ENCODE peak calls at places on chromosomes 13 and 19, in seven cellular contexts. One of them, this sample, is unnamed.

GRCh38 chr19:1837625-1838105 is 10.6 kb downstream of the REXO1 start:
- DNase-seq in vagina: no peak
- DNase-seq in hepatocyte: peak; percentile 56
- DNase-seq in uterus: no peak
- DNase-seq in body of pancreas: no peak
- DNase-seq in K562: peak; percentile 73
- DNase-seq in heart right ventricle: no peak
- DNase-seq in this sample: peak; percentile 43

GRCh38 chr19:27654266-27654990 is 1558.5 kb downstream of the UQCRFS1 start:
- DNase-seq in K562: no peak
- DNase-seq in uterus: no peak
- DNase-seq in body of pancreas: no peak
- DNase-seq in vagina: no peak
- DNase-seq in heart right ventricle: no peak
- DNase-seq in hepatocyte: no peak
- DNase-seq in this sample: peak; percentile 62

GRCh38 chr13:37701972-37702371 is 103.4 kb upstream of the POSTN start:
- DNase-seq in hepatocyte: peak; percentile 16
- DNase-seq in body of pancreas: no peak
- DNase-seq in heart right ventricle: no peak
- DNase-seq in uterus: peak; percentile 19
- DNase-seq in K562: no peak
- DNase-seq in vagina: no peak
- DNase-seq in this sample: peak; percentile 55

GRCh38 chr13:83229574-83230300 is 652.5 kb downstream of the SLITRK1 start:
- DNase-seq in K562: no peak
- DNase-seq in vagina: no peak
- DNase-seq in body of pancreas: no peak
- DNase-seq in uterus: no peak
- DNase-seq in hepatocyte: no peak
- DNase-seq in heart right ventricle: no peak
- DNase-seq in this sample: no peak

GRCh38 chr13:49858183-49858856 is 65.8 kb upstream of the KPNA3 start:
- DNase-seq in uterus: no peak
- DNase-seq in body of pancreas: peak; percentile 35
- DNase-seq in heart right ventricle: no peak
- DNase-seq in hepatocyte: peak; percentile 71
- DNase-seq in vagina: no peak
- DNase-seq in K562: no peak
- DNase-seq in this sample: peak; percentile 31

GRCh38 chr19:42401365-42402303 is 11.5 kb upstream of the CNFN start:
- DNase-seq in vagina: no peak
- DNase-seq in heart right ventricle: peak; percentile 83
- DNase-seq in hepatocyte: peak; percentile 87
- DNase-seq in uterus: peak; percentile 79
- DNase-seq in K562: peak; percentile 76
- DNase-seq in body of pancreas: peak; percentile 79
- DNase-seq in this sample: peak; percentile 75

GRCh38 chr13:26678796-26679195 is 81.8 kb downstream of the GPR12 start:
- DNase-seq in hepatocyte: no peak
- DNase-seq in vagina: no peak
- DNase-seq in uterus: no peak
- DNase-seq in body of pancreas: no peak
- DNase-seq in heart right ventricle: no peak
- DNase-seq in K562: no peak
- DNase-seq in this sample: no peak

GRCh38 chr19:40609561-40610395 is 8.6 kb downstream of the LTBP4 start:
- DNase-seq in vagina: no peak
- DNase-seq in uterus: peak; percentile 75
- DNase-seq in hepatocyte: peak; percentile 87
- DNase-seq in heart right ventricle: peak; percentile 94
- DNase-seq in body of pancreas: peak; percentile 96
- DNase-seq in K562: peak; percentile 91
- DNase-seq in this sample: peak; percentile 91

GRCh38 chr19:54316746-54317107 is 3.8 kb upstream of the LILRA5 start:
- DNase-seq in vagina: no peak
- DNase-seq in uterus: no peak
- DNase-seq in hepatocyte: no peak
- DNase-seq in body of pancreas: peak; percentile 28
- DNase-seq in K562: peak; percentile 51
- DNase-seq in heart right ventricle: no peak
- DNase-seq in this sample: no peak

GRCh38 chr13:77860621-77861020 is 58.0 kb downstream of the EDNRB start:
- DNase-seq in hepatocyte: no peak
- DNase-seq in uterus: no peak
- DNase-seq in K562: no peak
- DNase-seq in body of pancreas: no peak
- DNase-seq in heart right ventricle: no peak
- DNase-seq in vagina: no peak
- DNase-seq in this sample: peak; percentile 33

GRCh38 chr19:39971380-39971841 is 446 bp downstream of the PSMC4 start:
- DNase-seq in body of pancreas: no peak
- DNase-seq in uterus: no peak
- DNase-seq in hepatocyte: peak; percentile 39
- DNase-seq in vagina: no peak
- DNase-seq in heart right ventricle: no peak
- DNase-seq in K562: peak; percentile 66
- DNase-seq in this sample: no peak

GRCh38 chr13:35213911-35214310 is 262.6 kb downstream of the MAB21L1 start:
- DNase-seq in vagina: no peak
- DNase-seq in K562: no peak
- DNase-seq in uterus: no peak
- DNase-seq in body of pancreas: no peak
- DNase-seq in heart right ventricle: no peak
- DNase-seq in hepatocyte: no peak
- DNase-seq in this sample: no peak

GRCh38 chr13:43356566-43356965 is 333.2 kb downstream of the DNAJC15 start:
- DNase-seq in K562: no peak
- DNase-seq in hepatocyte: no peak
- DNase-seq in body of pancreas: no peak
- DNase-seq in vagina: no peak
- DNase-seq in heart right ventricle: no peak
- DNase-seq in uterus: no peak
- DNase-seq in this sample: no peak

GRCh38 chr13:72960541-72960940 is 98.3 kb upstream of the KLF5 start:
- DNase-seq in K562: no peak
- DNase-seq in vagina: no peak
- DNase-seq in uterus: no peak
- DNase-seq in hepatocyte: peak; percentile 29
- DNase-seq in body of pancreas: peak; percentile 61
- DNase-seq in heart right ventricle: no peak
- DNase-seq in this sample: no peak

GRCh38 chr13:79295906-79296564 is 110.0 kb downstream of the RBM26 start:
- DNase-seq in hepatocyte: peak; percentile 19
- DNase-seq in body of pancreas: no peak
- DNase-seq in heart right ventricle: no peak
- DNase-seq in K562: no peak
- DNase-seq in vagina: no peak
- DNase-seq in uterus: no peak
- DNase-seq in this sample: no peak

GRCh38 chr13:111566567-111566966 is 246.1 kb downstream of the TEX29 start:
- DNase-seq in uterus: no peak
- DNase-seq in vagina: no peak
- DNase-seq in heart right ventricle: no peak
- DNase-seq in K562: no peak
- DNase-seq in hepatocyte: no peak
- DNase-seq in body of pancreas: no peak
- DNase-seq in this sample: no peak

GRCh38 chr13:112968380-112968909 is 569 bp upstream of the MCF2L start:
- DNase-seq in K562: no peak
- DNase-seq in uterus: no peak
- DNase-seq in heart right ventricle: no peak
- DNase-seq in hepatocyte: peak; percentile 75
- DNase-seq in body of pancreas: peak; percentile 81
- DNase-seq in vagina: no peak
- DNase-seq in this sample: no peak

GRCh38 chr13:53100394-53101063 is 71.9 kb downstream of the OLFM4 start:
- DNase-seq in hepatocyte: peak; percentile 13
- DNase-seq in heart right ventricle: no peak
- DNase-seq in K562: no peak
- DNase-seq in uterus: no peak
- DNase-seq in vagina: no peak
- DNase-seq in body of pancreas: peak; percentile 5
- DNase-seq in this sample: no peak

GRCh38 chr13:36352350-36352749 is 6.2 kb upstream of the SPART start:
- DNase-seq in uterus: no peak
- DNase-seq in K562: no peak
- DNase-seq in hepatocyte: no peak
- DNase-seq in vagina: no peak
- DNase-seq in heart right ventricle: no peak
- DNase-seq in body of pancreas: no peak
- DNase-seq in this sample: no peak

GRCh38 chr19:3146677-3147100 is 10.9 kb downstream of the GNA15 start:
- DNase-seq in uterus: no peak
- DNase-seq in vagina: no peak
- DNase-seq in heart right ventricle: no peak
- DNase-seq in K562: peak; percentile 68
- DNase-seq in hepatocyte: no peak
- DNase-seq in body of pancreas: no peak
- DNase-seq in this sample: peak; percentile 39

GRCh38 chr13:69796256-69796655 is 311.4 kb upstream of the ATXN8OS start:
- DNase-seq in uterus: no peak
- DNase-seq in K562: no peak
- DNase-seq in heart right ventricle: no peak
- DNase-seq in body of pancreas: no peak
- DNase-seq in hepatocyte: no peak
- DNase-seq in vagina: no peak
- DNase-seq in this sample: peak; percentile 73

GRCh38 chr13:77222000-77222690 is 104.7 kb downstream of the MYCBP2 start:
- DNase-seq in uterus: no peak
- DNase-seq in K562: no peak
- DNase-seq in heart right ventricle: no peak
- DNase-seq in hepatocyte: no peak
- DNase-seq in vagina: no peak
- DNase-seq in body of pancreas: no peak
- DNase-seq in this sample: no peak

GRCh38 chr13:66673401-66673800 is 556.7 kb downstream of the PCDH9 start:
- DNase-seq in K562: no peak
- DNase-seq in body of pancreas: no peak
- DNase-seq in heart right ventricle: no peak
- DNase-seq in hepatocyte: no peak
- DNase-seq in uterus: no peak
- DNase-seq in vagina: no peak
- DNase-seq in this sample: peak; percentile 9

GRCh38 chr19:35090795-35091214 is 24.8 kb upstream of the FXYD3 start:
- DNase-seq in heart right ventricle: no peak
- DNase-seq in vagina: no peak
- DNase-seq in uterus: no peak
- DNase-seq in body of pancreas: peak; percentile 79
- DNase-seq in K562: no peak
- DNase-seq in hepatocyte: no peak
- DNase-seq in this sample: no peak
- H3K4me3 ChIP-seq in heart right ventricle: no peak overlapping the region
- H3K4me3 ChIP-seq in vagina: no peak overlapping the region
- H3K4me3 ChIP-seq in uterus: no peak overlapping the region
- H3K4me3 ChIP-seq in body of pancreas: no peak overlapping the region
- H3K4me3 ChIP-seq in K562: no peak overlapping the region
- H3K4me3 ChIP-seq in hepatocyte: no peak overlapping the region
- H3K4me3 ChIP-seq in this sample: no peak overlapping the region

DNA sequence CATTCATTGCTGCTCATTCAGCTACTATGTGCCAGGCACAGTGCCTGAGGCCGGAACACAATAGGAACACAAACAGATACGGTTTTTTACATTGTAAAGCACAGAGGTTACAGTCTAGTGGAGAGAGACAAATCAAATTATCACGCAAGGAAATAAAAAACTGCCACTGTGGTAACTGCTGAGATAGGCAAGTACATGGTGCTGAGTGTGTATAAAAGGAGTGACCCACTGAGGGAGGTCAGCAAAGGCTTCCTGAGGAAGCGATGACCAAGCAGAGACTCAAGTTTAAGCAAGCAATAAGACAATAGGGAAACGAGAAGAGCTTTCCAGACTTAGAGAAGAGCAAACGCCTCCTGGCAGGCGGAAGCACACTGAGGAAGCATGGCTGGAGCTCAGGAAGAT is 56.4 kb downstream of the NUFIP1 start:
- DNase-seq in hepatocyte: no peak
- DNase-seq in body of pancreas: peak; percentile 45
- DNase-seq in K562: no peak
- DNase-seq in vagina: no peak
- DNase-seq in heart right ventricle: peak; percentile 31
- DNase-seq in uterus: no peak
- DNase-seq in this sample: no peak
- H3K27ac ChIP-seq in hepatocyte: no peak overlapping the region
- H3K27ac ChIP-seq in body of pancreas: no peak overlapping the region
- H3K27ac ChIP-seq in K562: no peak overlapping the region
- H3K27ac ChIP-seq in vagina: peak overlapping the region; percentile 66
- H3K27ac ChIP-seq in heart right ventricle: peak overlapping the region; percentile 63
- H3K27ac ChIP-seq in uterus: peak overlapping the region; percentile 48
- H3K27ac ChIP-seq in this sample: no peak overlapping the region

GRCh38 chr19:5625641-5626040 is 2.8 kb downstream of the SAFB start:
- DNase-seq in heart right ventricle: no peak
- DNase-seq in hepatocyte: no peak
- DNase-seq in vagina: no peak
- DNase-seq in uterus: no peak
- DNase-seq in body of pancreas: no peak
- DNase-seq in K562: no peak
- DNase-seq in this sample: no peak
- H3K4me3 ChIP-seq in heart right ventricle: no peak overlapping the region
- H3K4me3 ChIP-seq in hepatocyte: no peak overlapping the region
- H3K4me3 ChIP-seq in vagina: no peak overlapping the region
- H3K4me3 ChIP-seq in uterus: no peak overlapping the region
- H3K4me3 ChIP-seq in body of pancreas: no peak overlapping the region
- H3K4me3 ChIP-seq in K562: peak overlapping the region; percentile 82
- H3K4me3 ChIP-seq in this sample: no peak overlapping the region

GRCh38 chr19:6233051-6233826 is 46.5 kb downstream of the MLLT1 start:
- DNase-seq in hepatocyte: no peak
- DNase-seq in K562: no peak
- DNase-seq in uterus: peak; percentile 67
- DNase-seq in body of pancreas: peak; percentile 73
- DNase-seq in heart right ventricle: peak; percentile 87
- DNase-seq in vagina: no peak
- DNase-seq in this sample: peak; percentile 82

GRCh38 chr19:6233827-6234511 is 45.8 kb downstream of the MLLT1 start:
- DNase-seq in uterus: peak; percentile 39
- DNase-seq in K562: peak; percentile 37
- DNase-seq in heart right ventricle: peak; percentile 65
- DNase-seq in vagina: no peak
- DNase-seq in body of pancreas: peak; percentile 47
- DNase-seq in hepatocyte: no peak
- DNase-seq in this sample: peak; percentile 82

GRCh38 chr19:6230991-6231448 is 48.8 kb downstream of the MLLT1 start:
- DNase-seq in uterus: no peak
- DNase-seq in K562: no peak
- DNase-seq in vagina: no peak
- DNase-seq in hepatocyte: no peak
- DNase-seq in body of pancreas: no peak
- DNase-seq in heart right ventricle: no peak
- DNase-seq in this sample: no peak

GRCh38 chr19:6234527-6234926 is 45.2 kb downstream of the MLLT1 start:
- DNase-seq in K562: no peak
- DNase-seq in body of pancreas: no peak
- DNase-seq in uterus: no peak
- DNase-seq in heart right ventricle: no peak
- DNase-seq in hepatocyte: no peak
- DNase-seq in vagina: no peak
- DNase-seq in this sample: no peak

DNA sequence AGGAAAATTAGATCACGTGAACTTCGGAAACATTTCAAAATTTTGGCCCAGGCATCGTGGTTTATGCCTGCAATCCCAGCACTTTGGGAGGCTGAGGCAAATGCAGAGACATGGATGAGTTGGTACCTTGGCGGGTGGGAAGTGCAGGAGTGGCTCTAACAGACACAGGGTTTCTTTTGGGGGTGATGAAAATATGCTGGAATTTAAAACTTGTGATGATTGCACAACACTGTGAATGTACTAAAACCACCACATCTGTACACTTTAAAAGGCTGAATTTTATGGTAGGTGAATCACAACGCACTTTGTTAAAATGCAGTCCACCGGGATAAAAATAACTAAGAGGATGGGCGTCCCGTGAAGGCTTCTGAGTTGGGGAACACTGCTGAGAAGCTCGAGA is 47.2 kb downstream of the MLLT1 start:
- DNase-seq in body of pancreas: no peak
- DNase-seq in hepatocyte: no peak
- DNase-seq in uterus: peak; percentile 48
- DNase-seq in vagina: no peak
- DNase-seq in heart right ventricle: no peak
- DNase-seq in K562: no peak
- DNase-seq in this sample: no peak
- H3K27ac ChIP-seq in body of pancreas: peak overlapping the region; percentile 74
- H3K27ac ChIP-seq in hepatocyte: peak overlapping the region; percentile 24
- H3K27ac ChIP-seq in uterus: peak overlapping the region; percentile 73
- H3K27ac ChIP-seq in vagina: peak overlapping the region; percentile 69
- H3K27ac ChIP-seq in heart right ventricle: peak overlapping the region; percentile 85
- H3K27ac ChIP-seq in K562: no peak overlapping the region
- H3K27ac ChIP-seq in this sample: no peak overlapping the region